ENCODE peak calls at places on chromosomes 6 and 20, in ten cellular contexts. P, Y, L, H, B, W, S, J, O and Q are unnamed samples.

GRCh38 chr6:5315883-5316282 is 54.6 kb downstream of the FARS2 start:
- DNase-seq in P (no peak), Y (no peak), L (no peak), H (no peak), B (no peak), W (no peak), S (no peak), J (peak; percentile 65), O (no peak), Q (no peak)

GRCh38 chr20:57795347-57795697 is 85.5 kb upstream of the PMEPA1 start:
- DNase-seq in P (peak; percentile 3), Y (no peak), L (no peak), H (no peak), B (no peak), W (no peak), S (no peak), J (peak; percentile 52), O (no peak), Q (no peak)

GRCh38 chr6:123908813-123909212 is 105.1 kb downstream of the NKAIN2 start:
- DNase-seq in P (no peak), Y (no peak), L (no peak), H (no peak), B (no peak), W (no peak), S (no peak), J (no peak), O (no peak), Q (no peak)

GRCh38 chr6:169885831-169886230 is 134.4 kb downstream of the ERMARD start:
- DNase-seq in P (no peak), Y (no peak), L (no peak), H (no peak), B (no peak), W (no peak), S (no peak), J (no peak), O (no peak), Q (no peak)

GRCh38 chr20:23920408-23920780 is 40.8 kb upstream of the CST5 start:
- DNase-seq in P (no peak), Y (no peak), L (no peak), H (no peak), B (no peak), W (no peak), S (no peak), J (no peak), O (no peak), Q (no peak)

GRCh38 chr6:41013473-41014153 is 25.4 kb downstream of the UNC5CL start:
- DNase-seq in P (no peak), Y (no peak), L (no peak), H (no peak), B (no peak), W (no peak), S (no peak), J (no peak), O (no peak), Q (no peak)

GRCh38 chr6:80543598-80544181 is 437.2 kb downstream of the BCKDHB start:
- DNase-seq in P (peak; percentile 71), Y (peak; percentile 51), L (no peak), H (no peak), B (no peak), W (no peak), S (no peak), J (no peak), O (no peak), Q (peak; percentile 60)

GRCh38 chr20:50980071-50980681 is 21.6 kb downstream of the MOCS3 start:
- DNase-seq in P (peak; percentile 98), Y (peak; percentile 99), L (no peak), H (no peak), B (no peak), W (peak; percentile 68), S (no peak), J (no peak), O (no peak), Q (peak; percentile 99)

GRCh38 chr6:31877651-31878161 is 1.1 kb downstream of the SLC44A4 start:
- DNase-seq in P (no peak), Y (no peak), L (no peak), H (no peak), B (peak; percentile 68), W (no peak), S (no peak), J (no peak), O (no peak), Q (no peak)